ENCODE peak calls at places on chromosome 12, in seven cellular contexts. W is AG04450; B is stomach; O is K562; Z is H4; G is LoVo; P is stimulated activated CD4-positive, alpha-beta T cell treated with anti-CD3 and anti-CD28 coated beads, Interleukin-12 subunit alpha, Interleukin-12 subunit beta, amount 100 ng/mL, for 24 hours. E is an unnamed sample.

GRCh38 chr12:104583311-104583710 is 126.6 kb downstream of the CHST11 start:
- DNase-seq in W (no peak), B (no peak), Z (no peak), G (no peak), O (no peak), P (no peak), E (no peak)

GRCh38 chr12:39064712-39065111 is 159.3 kb upstream of the CPNE8 start:
- DNase-seq in Z (no peak), W (no peak), P (no peak), O (no peak), B (no peak), G (no peak), E (no peak)

GRCh38 chr12:76639646-76640045 is 80.1 kb upstream of the OSBPL8 start:
- DNase-seq in O (no peak), Z (no peak), P (no peak), B (no peak), G (no peak), W (no peak), E (no peak)

GRCh38 chr12:90839340-90839739 is 115.6 kb downstream of the CCER1 start:
- DNase-seq in B (no peak), Z (no peak), G (no peak), W (no peak), O (no peak), P (no peak), E (no peak)

GRCh38 chr12:88725592-88726143 is 145.4 kb upstream of the KITLG start:
- DNase-seq in P (no peak), B (no peak), G (no peak), O (no peak), W (no peak), Z (no peak), E (no peak)

GRCh38 chr12:47717443-47718193 is 7.7 kb downstream of the ENDOU start:
- DNase-seq in P (peak; percentile 26), Z (peak; percentile 83), B (peak; percentile 82), W (peak; percentile 64), G (peak; percentile 16), O (peak; percentile 79), E (peak; percentile 25)

GRCh38 chr12:47805417-47805816 is 14.3 kb downstream of the HDAC7 start:
- DNase-seq in O (no peak), P (no peak), W (no peak), G (no peak), B (no peak), Z (no peak), E (no peak)

GRCh38 chr12:131641315-131641714 is 69.6 kb upstream of the SFSWAP start:
- DNase-seq in G (no peak), O (no peak), P (no peak), Z (no peak), W (no peak), B (no peak), E (no peak)

GRCh38 chr12:104788848-104789271 is 169.2 kb downstream of the SLC41A2 start:
- DNase-seq in G (no peak), O (no peak), P (no peak), W (no peak), B (no peak), Z (no peak), E (no peak)

GRCh38 chr12:125032466-125033152 is 32.6 kb upstream of the AACS start:
- DNase-seq in W (no peak), B (no peak), Z (no peak), P (no peak), G (no peak), O (no peak), E (no peak)

GRCh38 chr12:14979468-14979867 is 6.6 kb downstream of the PDE6H start:
- DNase-seq in P (no peak), G (no peak), B (no peak), W (no peak), Z (no peak), O (no peak), E (no peak)

GRCh38 chr12:54370218-54370730 is 6.0 kb upstream of the GPR84 start:
- DNase-seq in G (peak; percentile 91), O (peak; percentile 79), P (no peak), W (peak; percentile 46), Z (peak; percentile 72), B (peak; percentile 80), E (no peak)

GRCh38 chr12:10073266-10073665 is 25.5 kb downstream of the CLEC1A start:
- DNase-seq in G (no peak), W (no peak), Z (no peak), O (no peak), B (no peak), P (no peak), E (no peak)

GRCh38 chr12:51533799-51534198 is 57.2 kb upstream of the SCN8A start:
- DNase-seq in P (no peak), Z (no peak), O (no peak), W (no peak), G (no peak), B (no peak), E (no peak)

GRCh38 chr12:46676797-46677520 is 148.8 kb downstream of the SLC38A4 start:
- DNase-seq in B (no peak), W (no peak), G (peak; percentile 22), P (no peak), Z (no peak), O (no peak), E (no peak)

GRCh38 chr12:12807970-12808702 is 5.0 kb upstream of the DDX47 start:
- DNase-seq in W (no peak), Z (peak; percentile 44), P (no peak), B (peak; percentile 43), G (no peak), O (no peak), E (peak; percentile 27)